ENCODE peak calls at places on chromosomes 7 and 10, in ten cellular contexts. One of them, this sample, is unnamed. For H3K4me1 and H3K9me3, the result is how much of the 10 kb centered on the place peaks cover.

GRCh38 chr7:87318741-87319140 is 26.7 kb upstream of the CROT start:
- DNase-seq in Panc1: no peak
- DNase-seq in tibial artery: no peak
- DNase-seq in H9: no peak
- DNase-seq in A549: no peak
- DNase-seq in left lung: no peak
- DNase-seq in Peyer's patch: no peak
- DNase-seq in fibroblast of lung: no peak
- DNase-seq in heart right ventricle: no peak
- DNase-seq in stomach: no peak
- DNase-seq in this sample: no peak

GRCh38 chr10:26355241-26355640 is 82.9 kb upstream of the APBB1IP start:
- DNase-seq in Panc1: no peak
- DNase-seq in tibial artery: no peak
- DNase-seq in H9: no peak
- DNase-seq in A549: no peak
- DNase-seq in left lung: no peak
- DNase-seq in Peyer's patch: no peak
- DNase-seq in fibroblast of lung: no peak
- DNase-seq in heart right ventricle: no peak
- DNase-seq in stomach: no peak
- DNase-seq in this sample: no peak

GRCh38 chr10:14466256-14466655 is 135.5 kb upstream of the FRMD4A start:
- DNase-seq in Panc1: no peak
- DNase-seq in tibial artery: no peak
- DNase-seq in H9: no peak
- DNase-seq in A549: no peak
- DNase-seq in left lung: no peak
- DNase-seq in Peyer's patch: no peak
- DNase-seq in fibroblast of lung: peak
- DNase-seq in heart right ventricle: peak
- DNase-seq in stomach: no peak
- DNase-seq in this sample: no peak

GRCh38 chr10:30154561-30154960 is 95.2 kb upstream of the JCAD start:
- DNase-seq in Panc1: no peak
- DNase-seq in tibial artery: no peak
- DNase-seq in H9: no peak
- DNase-seq in A549: no peak
- DNase-seq in left lung: no peak
- DNase-seq in Peyer's patch: no peak
- DNase-seq in fibroblast of lung: no peak
- DNase-seq in heart right ventricle: no peak
- DNase-seq in stomach: no peak
- DNase-seq in this sample: no peak

GRCh38 chr10:66627156-66627555 is 298.7 kb upstream of the LRRTM3 start:
- DNase-seq in Panc1: peak
- DNase-seq in tibial artery: no peak
- DNase-seq in H9: peak
- DNase-seq in A549: peak
- DNase-seq in left lung: no peak
- DNase-seq in Peyer's patch: no peak
- DNase-seq in fibroblast of lung: peak
- DNase-seq in heart right ventricle: no peak
- DNase-seq in stomach: no peak
- DNase-seq in this sample: peak

GRCh38 chr7:121498816-121499215 is 102.7 kb upstream of the FAM3C start:
- DNase-seq in Panc1: no peak
- DNase-seq in tibial artery: no peak
- DNase-seq in H9: no peak
- DNase-seq in A549: no peak
- DNase-seq in left lung: no peak
- DNase-seq in Peyer's patch: no peak
- DNase-seq in fibroblast of lung: no peak
- DNase-seq in heart right ventricle: no peak
- DNase-seq in stomach: no peak
- DNase-seq in this sample: no peak

GRCh38 chr10:125084191-125085186 is 75.9 kb downstream of the CTBP2 start:
- DNase-seq in Panc1: peak
- DNase-seq in tibial artery: peak
- DNase-seq in H9: peak
- DNase-seq in A549: peak
- DNase-seq in left lung: no peak
- DNase-seq in Peyer's patch: no peak
- DNase-seq in fibroblast of lung: peak
- DNase-seq in heart right ventricle: peak
- DNase-seq in stomach: peak
- DNase-seq in this sample: no peak

GRCh38 chr10:128709975-128710794 is 584.0 kb upstream of the MKI67 start:
- DNase-seq in Panc1: no peak
- DNase-seq in tibial artery: no peak
- DNase-seq in H9: peak
- DNase-seq in A549: no peak
- DNase-seq in left lung: no peak
- DNase-seq in Peyer's patch: no peak
- DNase-seq in fibroblast of lung: no peak
- DNase-seq in heart right ventricle: no peak
- DNase-seq in stomach: no peak
- DNase-seq in this sample: no peak

DNA sequence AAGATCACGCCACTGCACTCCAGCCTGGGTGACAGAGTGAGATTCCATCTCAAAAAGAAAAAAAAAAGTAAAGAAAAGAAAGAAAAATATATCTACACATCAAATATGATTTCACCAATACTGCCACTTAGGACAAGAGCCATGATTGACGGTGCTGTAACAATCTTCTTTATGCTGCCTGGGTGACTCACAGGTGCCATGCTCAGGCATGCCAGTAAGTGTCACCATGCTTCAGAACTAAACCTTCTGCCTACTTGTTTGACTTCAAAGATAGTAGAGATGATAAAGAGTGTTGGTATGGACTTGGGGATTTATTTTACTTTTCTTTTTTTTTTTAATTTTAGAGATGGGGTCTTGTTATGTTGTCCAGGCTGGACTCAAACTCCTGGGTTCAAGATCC is 33.6 kb upstream of the DNMBP start:
- DNase-seq in Panc1: no peak
- DNase-seq in tibial artery: no peak
- DNase-seq in H9: no peak
- DNase-seq in A549: no peak
- DNase-seq in left lung: no peak
- DNase-seq in Peyer's patch: peak
- DNase-seq in fibroblast of lung: no peak
- DNase-seq in heart right ventricle: no peak
- DNase-seq in stomach: peak
- DNase-seq in this sample: no peak
- H3K4me1 ChIP-seq in Panc1: under half
- H3K4me1 ChIP-seq in tibial artery: under half
- H3K4me1 ChIP-seq in H9: under half
- H3K4me1 ChIP-seq in A549: under half
- H3K4me1 ChIP-seq in left lung: under half
- H3K4me1 ChIP-seq in Peyer's patch: under half
- H3K4me1 ChIP-seq in fibroblast of lung: under half
- H3K4me1 ChIP-seq in heart right ventricle: under half
- H3K4me1 ChIP-seq in stomach: under half
- H3K4me1 ChIP-seq in this sample: under half

GRCh38 chr10:77475522-77475921 is 162.1 kb downstream of the KCNMA1 start:
- DNase-seq in Panc1: no peak
- DNase-seq in tibial artery: no peak
- DNase-seq in H9: no peak
- DNase-seq in A549: no peak
- DNase-seq in left lung: no peak
- DNase-seq in Peyer's patch: no peak
- DNase-seq in fibroblast of lung: no peak
- DNase-seq in heart right ventricle: no peak
- DNase-seq in stomach: no peak
- DNase-seq in this sample: no peak

GRCh38 chr10:77478248-77478963 is 159.2 kb downstream of the KCNMA1 start:
- DNase-seq in Panc1: peak
- DNase-seq in tibial artery: no peak
- DNase-seq in H9: no peak
- DNase-seq in A549: no peak
- DNase-seq in left lung: no peak
- DNase-seq in Peyer's patch: no peak
- DNase-seq in fibroblast of lung: peak
- DNase-seq in heart right ventricle: no peak
- DNase-seq in stomach: no peak
- DNase-seq in this sample: no peak

GRCh38 chr10:77474939-77475338 is 162.7 kb downstream of the KCNMA1 start:
- DNase-seq in Panc1: no peak
- DNase-seq in tibial artery: no peak
- DNase-seq in H9: no peak
- DNase-seq in A549: no peak
- DNase-seq in left lung: no peak
- DNase-seq in Peyer's patch: no peak
- DNase-seq in fibroblast of lung: no peak
- DNase-seq in heart right ventricle: no peak
- DNase-seq in stomach: no peak
- DNase-seq in this sample: no peak

GRCh38 chr10:77482072-77482471 is 155.5 kb downstream of the KCNMA1 start:
- DNase-seq in Panc1: no peak
- DNase-seq in tibial artery: no peak
- DNase-seq in H9: no peak
- DNase-seq in A549: no peak
- DNase-seq in left lung: no peak
- DNase-seq in Peyer's patch: no peak
- DNase-seq in fibroblast of lung: no peak
- DNase-seq in heart right ventricle: no peak
- DNase-seq in stomach: no peak
- DNase-seq in this sample: no peak

DNA sequence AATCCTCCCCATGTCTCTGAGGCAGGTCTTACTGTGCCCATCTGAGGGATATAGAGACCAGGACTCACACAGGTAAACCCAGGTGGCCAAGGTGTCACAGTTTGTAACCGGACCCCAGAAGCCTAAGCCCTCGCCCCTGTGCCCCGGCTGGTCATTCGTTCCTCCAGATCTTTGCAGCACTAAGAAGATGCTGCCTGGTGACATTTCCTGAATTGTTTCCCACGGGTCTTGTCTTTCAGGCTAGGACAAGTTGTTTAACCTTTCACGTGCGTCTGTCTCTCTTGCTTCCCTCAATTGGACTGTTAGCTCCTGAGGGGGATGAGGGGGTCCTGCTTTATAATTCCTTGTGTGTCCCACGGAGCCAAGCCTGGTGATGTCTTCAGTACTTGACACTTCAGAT is 158.0 kb downstream of the KCNMA1 start:
- DNase-seq in Panc1: no peak
- DNase-seq in tibial artery: no peak
- DNase-seq in H9: no peak
- DNase-seq in A549: no peak
- DNase-seq in left lung: no peak
- DNase-seq in Peyer's patch: no peak
- DNase-seq in fibroblast of lung: no peak
- DNase-seq in heart right ventricle: no peak
- DNase-seq in stomach: no peak
- DNase-seq in this sample: peak
- TF ChIP-seq CTCF in Panc1: no peak
- TF ChIP-seq CTCF in tibial artery: no peak
- TF ChIP-seq CTCF in H9: no peak
- TF ChIP-seq CTCF in A549: no peak
- TF ChIP-seq CTCF in left lung: no peak
- TF ChIP-seq CTCF in Peyer's patch: no peak
- TF ChIP-seq CTCF in fibroblast of lung: no peak
- TF ChIP-seq CTCF in heart right ventricle: no peak
- TF ChIP-seq CTCF in stomach: no peak
- TF ChIP-seq CTCF in this sample: no peak

GRCh38 chr7:158097106-158097505 is 490.5 kb downstream of the PTPRN2 start:
- DNase-seq in Panc1: no peak
- DNase-seq in tibial artery: peak
- DNase-seq in H9: no peak
- DNase-seq in A549: no peak
- DNase-seq in left lung: no peak
- DNase-seq in Peyer's patch: peak
- DNase-seq in fibroblast of lung: no peak
- DNase-seq in heart right ventricle: no peak
- DNase-seq in stomach: no peak
- DNase-seq in this sample: no peak
- H3K9me3 ChIP-seq in Panc1: under half
- H3K9me3 ChIP-seq in tibial artery: under half
- H3K9me3 ChIP-seq in H9: under half
- H3K9me3 ChIP-seq in A549: under half
- H3K9me3 ChIP-seq in left lung: under half
- H3K9me3 ChIP-seq in Peyer's patch: under half
- H3K9me3 ChIP-seq in fibroblast of lung: under half
- H3K9me3 ChIP-seq in heart right ventricle: under half
- H3K9me3 ChIP-seq in stomach: under half
- H3K9me3 ChIP-seq in this sample: under half

GRCh38 chr10:103761075-103761920 is 94.1 kb downstream of the SH3PXD2A start:
- DNase-seq in Panc1: no peak
- DNase-seq in tibial artery: no peak
- DNase-seq in H9: no peak
- DNase-seq in A549: no peak
- DNase-seq in left lung: no peak
- DNase-seq in Peyer's patch: no peak
- DNase-seq in fibroblast of lung: no peak
- DNase-seq in heart right ventricle: no peak
- DNase-seq in stomach: no peak
- DNase-seq in this sample: no peak

GRCh38 chr10:103764296-103765088 is 90.9 kb downstream of the SH3PXD2A start:
- DNase-seq in Panc1: no peak
- DNase-seq in tibial artery: no peak
- DNase-seq in H9: no peak
- DNase-seq in A549: no peak
- DNase-seq in left lung: no peak
- DNase-seq in Peyer's patch: no peak
- DNase-seq in fibroblast of lung: no peak
- DNase-seq in heart right ventricle: no peak
- DNase-seq in stomach: no peak
- DNase-seq in this sample: no peak

GRCh38 chr10:103762924-103763323 is 92.5 kb downstream of the SH3PXD2A start:
- DNase-seq in Panc1: no peak
- DNase-seq in tibial artery: no peak
- DNase-seq in H9: no peak
- DNase-seq in A549: no peak
- DNase-seq in left lung: no peak
- DNase-seq in Peyer's patch: no peak
- DNase-seq in fibroblast of lung: no peak
- DNase-seq in heart right ventricle: no peak
- DNase-seq in stomach: no peak
- DNase-seq in this sample: no peak

GRCh38 chr10:103763374-103764202 is 91.8 kb downstream of the SH3PXD2A start:
- DNase-seq in Panc1: no peak
- DNase-seq in tibial artery: no peak
- DNase-seq in H9: no peak
- DNase-seq in A549: no peak
- DNase-seq in left lung: no peak
- DNase-seq in Peyer's patch: no peak
- DNase-seq in fibroblast of lung: no peak
- DNase-seq in heart right ventricle: no peak
- DNase-seq in stomach: no peak
- DNase-seq in this sample: no peak

DNA sequence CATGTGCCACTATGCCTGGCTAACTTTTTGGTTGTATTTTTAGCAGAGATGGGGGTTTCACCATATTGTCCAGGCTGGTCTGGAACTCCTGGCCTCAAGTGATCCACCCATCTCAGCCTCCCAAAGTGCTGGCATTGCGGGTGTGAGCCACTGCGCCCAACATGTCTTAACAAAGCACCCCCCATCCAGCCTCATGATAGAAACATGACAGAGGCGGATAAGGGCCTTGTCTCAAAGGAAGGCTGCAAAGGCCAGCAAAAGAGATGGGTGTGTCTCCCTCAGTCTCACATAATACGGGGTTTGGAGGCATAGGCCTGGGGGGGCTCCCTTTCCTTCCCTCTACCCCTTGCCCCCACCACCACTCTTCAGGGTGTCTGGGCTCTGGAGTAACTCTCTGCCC is 93.2 kb downstream of the SH3PXD2A start:
- DNase-seq in Panc1: no peak
- DNase-seq in tibial artery: no peak
- DNase-seq in H9: no peak
- DNase-seq in A549: no peak
- DNase-seq in left lung: no peak
- DNase-seq in Peyer's patch: no peak
- DNase-seq in fibroblast of lung: no peak
- DNase-seq in heart right ventricle: no peak
- DNase-seq in stomach: no peak
- DNase-seq in this sample: no peak
- H3K4me1 ChIP-seq in Panc1: under half
- H3K4me1 ChIP-seq in tibial artery: under half
- H3K4me1 ChIP-seq in H9: under half
- H3K4me1 ChIP-seq in A549: half or more
- H3K4me1 ChIP-seq in left lung: half or more
- H3K4me1 ChIP-seq in Peyer's patch: under half
- H3K4me1 ChIP-seq in fibroblast of lung: under half
- H3K4me1 ChIP-seq in heart right ventricle: under half
- H3K4me1 ChIP-seq in stomach: under half
- H3K4me1 ChIP-seq in this sample: under half

This sample was measured in mucosa of descending colon.